ENCODE peak calls at places on chromosomes 12 and 14, in seven cellular contexts. K, G, N, S, X, A and T are unnamed samples. For H3K27me3, the result is how much of the 10 kb centered on the place peaks cover.

GRCh38 chr12:109558374-109559199 is 14.7 kb downstream of the MMAB start:
- DNase-seq in K (no peak), G (no peak), N (no peak), S (no peak), X (no peak), A (no peak), T (no peak)

GRCh38 chr12:121494093-121494787 is 86.6 kb downstream of the KDM2B start:
- DNase-seq in K (no peak), G (peak), N (peak), S (peak), X (peak), A (peak), T (peak)

GRCh38 chr14:95993768-95994592 is 45.2 kb upstream of the C14orf132 start:
- DNase-seq in K (no peak), G (peak), N (no peak), S (no peak), X (peak), A (peak), T (peak)

GRCh38 chr12:92360543-92360942 is 214.9 kb upstream of the BTG1 start:
- DNase-seq in K (no peak), G (no peak), N (no peak), S (no peak), X (no peak), A (peak), T (no peak)

GRCh38 chr12:111318450-111318849 is 50.4 kb downstream of the PHETA1 start:
- DNase-seq in K (no peak), G (no peak), N (no peak), S (no peak), X (no peak), A (no peak), T (no peak)

GRCh38 chr12:14611640-14612203 is 44.0 kb upstream of the PLBD1 start:
- DNase-seq in K (no peak), G (no peak), N (no peak), S (no peak), X (no peak), A (no peak), T (no peak)

GRCh38 chr12:121033625-121034349 is 5.3 kb downstream of the OASL start:
- DNase-seq in K (no peak), G (no peak), N (no peak), S (no peak), X (no peak), A (peak), T (no peak)

GRCh38 chr12:52233462-52234141 is 559 bp downstream of the KRT7 start:
- DNase-seq in K (peak), G (no peak), N (no peak), S (no peak), X (no peak), A (no peak), T (no peak)

GRCh38 chr14:51488569-51489220 is 163.0 kb upstream of the FRMD6 start:
- DNase-seq in K (no peak), G (no peak), N (no peak), S (no peak), X (no peak), A (no peak), T (no peak)

DNA sequence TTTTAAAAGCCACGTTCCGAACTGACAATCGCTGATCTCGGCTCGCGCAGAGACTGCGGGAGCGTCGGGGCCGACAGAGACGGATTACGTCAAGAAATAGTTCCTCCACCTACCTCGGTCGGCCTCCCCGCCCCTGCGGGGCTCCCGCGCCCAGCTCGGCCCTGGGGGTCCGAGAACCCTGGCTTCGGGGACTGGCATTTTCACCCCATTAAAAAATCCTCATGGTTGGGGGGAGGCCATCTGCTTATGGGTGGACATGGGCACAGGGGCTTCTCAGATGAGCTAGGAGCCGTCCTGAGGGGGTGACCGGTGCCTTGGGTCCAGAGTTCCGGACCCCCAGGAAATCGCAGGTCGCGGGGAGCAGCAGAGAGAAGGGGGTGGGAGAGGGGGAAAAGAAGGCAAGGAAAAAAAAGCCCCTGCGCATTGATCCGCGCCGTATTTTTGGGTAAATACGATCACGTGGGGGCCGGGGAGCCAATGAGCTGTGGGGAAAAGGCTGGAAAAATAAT is 311 bp upstream of the HOXC9 start:
- DNase-seq in K (peak), G (no peak), N (peak), S (peak), X (peak), A (no peak), T (peak)
- H3K4me3 ChIP-seq in K (peak), G (peak), N (peak), S (peak), X (peak), A (no peak), T (peak)

GRCh38 chr14:76651410-76652055 is 109.7 kb upstream of the VASH1 start:
- DNase-seq in K (no peak), G (no peak), N (no peak), S (no peak), X (no peak), A (no peak), T (peak)
- H3K27me3 ChIP-seq in K (under half), G (under half), N (under half), S (under half), X (under half), A (under half), T (under half)

GRCh38 chr12:77746108-77746507 is 84.6 kb upstream of the NAV3 start:
- DNase-seq in K (no peak), G (no peak), N (no peak), S (no peak), X (peak), A (no peak), T (no peak)
- H3K4me3 ChIP-seq in K (no peak), G (no peak), N (no peak), S (no peak), X (no peak), A (no peak), T (no peak)

DNA sequence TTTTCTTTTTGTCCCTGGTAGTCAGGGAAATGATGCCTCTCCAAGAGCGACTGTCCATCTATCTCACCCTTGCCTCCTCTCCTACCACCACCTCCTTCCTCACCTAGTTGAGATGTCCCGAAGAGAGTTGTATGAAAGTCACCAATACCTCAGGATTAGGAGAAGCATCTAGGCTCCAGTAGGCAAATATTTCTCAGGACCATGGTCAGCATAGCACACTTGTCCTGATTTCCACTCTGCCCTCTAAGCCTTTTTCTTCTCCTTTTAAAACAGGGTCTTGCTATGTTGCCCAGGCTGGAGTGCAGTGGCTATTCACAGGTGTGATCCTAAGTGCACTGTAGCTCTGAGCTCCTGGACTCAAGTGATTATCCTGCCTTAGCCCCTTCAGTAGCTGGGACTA is 268.4 kb upstream of the PELI2 start:
- DNase-seq in K (no peak), G (no peak), N (no peak), S (no peak), X (no peak), A (no peak), T (no peak)
- H3K27me3 ChIP-seq in K (under half), G (under half), N (under half), S (under half), X (under half), A (under half), T (under half)

GRCh38 chr14:99314623-99315022 is 42.6 kb upstream of the BCL11B start:
- DNase-seq in K (no peak), G (no peak), N (no peak), S (no peak), X (no peak), A (no peak), T (no peak)

GRCh38 chr14:99317231-99318090 is 45.5 kb upstream of the BCL11B start:
- DNase-seq in K (no peak), G (no peak), N (no peak), S (no peak), X (peak), A (no peak), T (no peak)

GRCh38 chr14:99318091-99318958 is 46.3 kb upstream of the BCL11B start:
- DNase-seq in K (no peak), G (peak), N (no peak), S (no peak), X (peak), A (no peak), T (no peak)

GRCh38 chr14:99315197-99315596 is 43.2 kb upstream of the BCL11B start:
- DNase-seq in K (no peak), G (no peak), N (no peak), S (no peak), X (no peak), A (no peak), T (no peak)

GRCh38 chr14:99316281-99317163 is 44.5 kb upstream of the BCL11B start:
- DNase-seq in K (no peak), G (no peak), N (no peak), S (no peak), X (no peak), A (no peak), T (no peak)
- H3K4me3 ChIP-seq in K (no peak), G (no peak), N (no peak), S (no peak), X (no peak), A (no peak), T (no peak)

GRCh38 chr12:25694072-25694471 is 141.0 kb upstream of the LMNTD1 start:
- DNase-seq in K (no peak), G (no peak), N (no peak), S (no peak), X (peak), A (no peak), T (peak)

GRCh38 chr12:25701290-25701689 is 148.2 kb upstream of the LMNTD1 start:
- DNase-seq in K (no peak), G (no peak), N (no peak), S (no peak), X (no peak), A (no peak), T (no peak)

GRCh38 chr12:25699454-25699853 is 146.4 kb upstream of the LMNTD1 start:
- DNase-seq in K (no peak), G (no peak), N (no peak), S (no peak), X (no peak), A (no peak), T (no peak)

GRCh38 chr12:25702553-25702952 is 149.5 kb upstream of the LMNTD1 start:
- DNase-seq in K (no peak), G (no peak), N (no peak), S (no peak), X (no peak), A (no peak), T (no peak)

GRCh38 chr12:25698782-25699181 is 145.7 kb upstream of the LMNTD1 start:
- DNase-seq in K (no peak), G (no peak), N (no peak), S (no peak), X (no peak), A (no peak), T (no peak)
- H3K27me3 ChIP-seq in K (under half), G (under half), N (under half), S (under half), X (under half), A (under half), T (under half)

GRCh38 chr12:31300341-31300740 is 25.6 kb downstream of the SINHCAF start:
- DNase-seq in K (no peak), G (no peak), N (no peak), S (no peak), X (no peak), A (no peak), T (no peak)

GRCh38 chr12:31300783-31301182 is 25.2 kb downstream of the SINHCAF start:
- DNase-seq in K (no peak), G (no peak), N (no peak), S (no peak), X (no peak), A (no peak), T (no peak)

GRCh38 chr12:31298510-31298904 is 27.4 kb downstream of the SINHCAF start:
- DNase-seq in K (no peak), G (no peak), N (no peak), S (no peak), X (no peak), A (no peak), T (no peak)

GRCh38 chr12:31301311-31301710 is 24.6 kb downstream of the SINHCAF start:
- DNase-seq in K (no peak), G (no peak), N (no peak), S (no peak), X (no peak), A (no peak), T (no peak)

GRCh38 chr12:31297572-31298509 is 28.1 kb downstream of the SINHCAF start:
- DNase-seq in K (no peak), G (no peak), N (no peak), S (no peak), X (no peak), A (no peak), T (no peak)
- H3K4me3 ChIP-seq in K (no peak), G (no peak), N (no peak), S (no peak), X (no peak), A (no peak), T (no peak)